ENCODE peak calls at places on chromosome 4, in ten cellular contexts. M is IMR-90, V is MM.1S, W is fibroblast of lung, P is endothelial cell of umbilical vein, H is GM12878, N is colonic mucosa, C is astrocyte, K is K562, R is PC-3. B is an unnamed sample.

GRCh38 chr4:168421671-168422070 is 58.6 kb downstream of the DDX60L start:
- DNase-seq in M (peak; percentile 47), V (no peak), W (peak; percentile 62), P (peak; percentile 98), H (no peak), N (no peak), C (peak; percentile 52), K (peak; percentile 67), R (peak; percentile 71), B (no peak)

GRCh38 chr4:34170941-34171340 is 2073.4 kb downstream of the ARAP2 start:
- DNase-seq in M (peak; percentile 31), V (no peak), W (peak; percentile 27), P (no peak), H (no peak), N (no peak), C (peak; percentile 11), K (no peak), R (peak; percentile 71), B (no peak)

GRCh38 chr4:98260047-98260578 is 1.1 kb upstream of the RAP1GDS1 start:
- DNase-seq in M (peak; percentile 10), V (no peak), W (no peak), P (peak; percentile 58), H (no peak), N (peak; percentile 65), C (peak; percentile 11), K (peak; percentile 51), R (peak; percentile 19), B (peak; percentile 87)

GRCh38 chr4:68373513-68373912 is 23.6 kb upstream of the YTHDC1 start:
- DNase-seq in M (peak; percentile 67), V (no peak), W (peak; percentile 84), P (peak; percentile 82), H (no peak), N (peak; percentile 51), C (peak; percentile 76), K (peak; percentile 10), R (no peak), B (peak; percentile 92)

GRCh38 chr4:109614015-109614414 is 54.0 kb downstream of the MCUB start:
- DNase-seq in M (no peak), V (no peak), W (no peak), P (no peak), H (no peak), N (no peak), C (no peak), K (no peak), R (no peak), B (no peak)

GRCh38 chr4:76738081-76738931 is 159.6 kb downstream of the SOWAHB start:
- DNase-seq in M (peak; percentile 92), V (no peak), W (peak; percentile 97), P (peak; percentile 14), H (peak; percentile 30), N (no peak), C (peak; percentile 96), K (no peak), R (no peak), B (no peak)

GRCh38 chr4:536351-536972 is 37.5 kb downstream of the PIGG start:
- DNase-seq in M (no peak), V (no peak), W (no peak), P (no peak), H (no peak), N (no peak), C (no peak), K (no peak), R (no peak), B (no peak)

GRCh38 chr4:157045507-157046127 is 30.3 kb upstream of the GLRB start:
- DNase-seq in M (peak; percentile 80), V (peak; percentile 52), W (peak; percentile 74), P (peak; percentile 71), H (no peak), N (no peak), C (peak; percentile 63), K (peak; percentile 6), R (peak; percentile 67), B (peak; percentile 54)

GRCh38 chr4:82215800-82216199 is 158.0 kb downstream of the HNRNPD start:
- DNase-seq in M (no peak), V (no peak), W (no peak), P (no peak), H (no peak), N (no peak), C (no peak), K (no peak), R (no peak), B (no peak)

GRCh38 chr4:82219346-82219745 is 154.4 kb downstream of the HNRNPD start:
- DNase-seq in M (no peak), V (no peak), W (no peak), P (no peak), H (no peak), N (no peak), C (no peak), K (no peak), R (no peak), B (no peak)

GRCh38 chr4:82213485-82214162 is 160.2 kb downstream of the HNRNPD start:
- DNase-seq in M (no peak), V (peak; percentile 35), W (no peak), P (no peak), H (no peak), N (no peak), C (no peak), K (no peak), R (no peak), B (no peak)

GRCh38 chr4:82216231-82216630 is 157.6 kb downstream of the HNRNPD start:
- DNase-seq in M (no peak), V (no peak), W (no peak), P (no peak), H (no peak), N (no peak), C (no peak), K (no peak), R (no peak), B (no peak)

DNA sequence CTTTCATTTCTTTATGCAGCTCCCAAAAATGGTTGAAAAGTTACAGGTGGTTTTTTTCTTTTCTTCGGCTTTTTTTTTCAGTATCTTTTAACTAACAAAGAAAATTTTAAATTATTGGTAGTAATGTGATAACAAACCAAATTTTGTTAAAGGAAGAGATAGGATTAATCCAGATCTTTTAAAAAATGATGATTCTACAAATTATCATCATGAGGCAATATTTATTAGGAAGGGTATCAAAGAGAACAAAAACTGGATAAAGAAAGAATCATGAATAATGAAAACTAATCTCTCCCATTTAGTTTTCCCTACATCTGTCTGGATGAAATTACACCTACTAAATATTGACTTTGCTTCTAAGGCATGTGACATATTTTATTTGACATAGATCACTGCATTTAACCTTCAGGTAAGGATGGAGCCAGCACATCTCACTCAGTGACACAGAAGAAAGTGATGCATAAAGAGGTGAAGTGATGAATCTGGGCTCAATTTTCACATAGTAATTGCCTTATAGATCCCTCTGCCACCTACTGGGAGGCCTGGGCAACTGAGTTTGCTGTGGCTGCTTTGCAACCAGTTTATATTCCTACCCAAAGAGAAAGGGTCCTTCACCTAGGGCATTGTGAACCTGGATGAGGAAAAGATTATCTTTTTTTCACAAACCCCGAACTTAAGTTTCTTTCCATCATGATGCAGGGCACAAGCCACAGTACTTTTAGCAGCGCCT is 155.6 kb downstream of the HNRNPD start:
- DNase-seq in M (no peak), V (peak; percentile 16), W (no peak), P (no peak), H (no peak), N (no peak), C (no peak), K (no peak), R (peak; percentile 21), B (no peak)
- TF ChIP-seq CTCF in M (peak; percentile 26), V (peak; percentile 42), W (peak; percentile 37), P (no peak), H (peak; percentile 40), N (no peak), C (peak; percentile 34), K (no peak), R (peak; percentile 55), B (peak; percentile 69)

GRCh38 chr4:140523370-140523856 is 555 bp upstream of the ELMOD2 start:
- DNase-seq in M (no peak), V (no peak), W (no peak), P (no peak), H (no peak), N (no peak), C (peak; percentile 2), K (no peak), R (no peak), B (no peak)

GRCh38 chr4:140529434-140529833 is 5.5 kb downstream of the ELMOD2 start:
- DNase-seq in M (no peak), V (no peak), W (no peak), P (no peak), H (no peak), N (no peak), C (no peak), K (peak; percentile 85), R (no peak), B (no peak)

DNA sequence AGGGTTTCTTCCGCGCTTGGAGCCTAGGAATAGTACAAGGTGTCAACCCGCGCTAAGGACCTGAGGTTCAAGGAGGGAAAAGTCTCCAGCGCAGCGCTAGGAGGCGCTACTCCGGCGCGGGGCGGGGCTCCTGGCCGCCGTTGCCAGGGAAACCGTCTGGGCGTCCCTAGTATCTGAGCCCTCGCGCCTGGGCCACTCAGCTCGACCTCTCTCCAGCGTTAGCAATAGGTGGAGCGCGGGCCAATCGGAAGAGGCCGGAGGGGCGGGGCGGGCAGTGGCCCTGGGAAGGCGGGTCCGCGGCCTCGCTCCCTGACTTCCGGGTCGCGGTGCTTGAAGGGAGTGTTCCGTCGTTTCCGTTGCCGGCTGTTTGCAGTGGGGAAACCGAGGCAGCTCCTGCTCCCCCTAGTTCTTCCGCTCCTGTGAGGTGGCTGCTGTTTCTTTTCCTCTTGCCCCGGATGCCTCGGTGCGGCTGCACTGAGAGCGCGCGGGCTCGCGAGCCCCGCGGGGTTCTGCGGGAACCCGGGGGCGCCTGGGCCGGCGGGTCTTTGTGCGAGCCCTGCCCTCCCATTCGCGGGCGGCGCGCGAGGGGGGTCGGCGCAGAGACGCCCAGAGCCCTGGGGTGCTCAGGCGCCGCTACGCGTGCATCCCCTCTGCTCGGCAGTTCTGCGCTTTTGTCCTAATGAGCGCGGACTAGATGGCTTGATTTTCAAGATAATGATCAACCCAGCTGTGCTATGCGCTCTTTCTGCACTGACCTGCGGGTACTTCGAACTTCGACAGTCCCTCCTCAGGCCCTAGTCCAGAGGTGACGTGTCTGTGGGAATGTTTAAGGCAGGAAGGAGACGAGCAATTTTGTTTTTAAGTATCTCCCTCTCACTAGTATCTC is at the start of gene ELMOD2:
- DNase-seq in M (peak; percentile 95), V (peak; percentile 99), W (peak; percentile 96), P (peak; percentile 97), H (peak; percentile 74), N (peak; percentile 99), C (peak; percentile 90), K (peak; percentile 98), R (peak; percentile 92), B (peak; percentile 99)
- H3K27ac ChIP-seq in M (peak within 1 kb of the TSS; percentile 76), V (peak within 1 kb of the TSS; percentile 31), W (peak within 1 kb of the TSS; percentile 84), P (peak within 1 kb of the TSS; percentile 21), H (peak within 1 kb of the TSS; percentile 75), N (peak within 1 kb of the TSS; percentile 71), C (peak within 1 kb of the TSS; percentile 87), K (peak within 1 kb of the TSS; percentile 84), R (peak within 1 kb of the TSS; percentile 37), B (peak within 1 kb of the TSS; percentile 91)

GRCh38 chr4:128690009-128690408 is 119.5 kb upstream of the JADE1 start:
- DNase-seq in M (no peak), V (no peak), W (no peak), P (no peak), H (no peak), N (no peak), C (no peak), K (no peak), R (no peak), B (no peak)
- H3K9ac ChIP-seq in M (no peak overlapping the region), V (no peak overlapping the region), W (no peak overlapping the region), P (no peak overlapping the region), H (no peak overlapping the region), N (no peak overlapping the region), C (no peak overlapping the region), K (no peak overlapping the region), R (no peak overlapping the region), B (no peak overlapping the region)

GRCh38 chr4:91497892-91498291 is 805.9 kb upstream of the GRID2 start:
- DNase-seq in M (no peak), V (no peak), W (no peak), P (no peak), H (no peak), N (no peak), C (no peak), K (no peak), R (no peak), B (no peak)

GRCh38 chr4:91502365-91502764 is 801.4 kb upstream of the GRID2 start:
- DNase-seq in M (no peak), V (peak; percentile 38), W (peak; percentile 1), P (peak; percentile 8), H (no peak), N (no peak), C (no peak), K (no peak), R (peak; percentile 45), B (peak; percentile 42)
- TF ChIP-seq CTCF in M (no peak), V (peak; percentile 15), W (no peak), P (no peak), H (no peak), N (no peak), C (peak; percentile 16), K (no peak), R (peak; percentile 55), B (peak; percentile 79)

B was measured in endodermal cell.